ENCODE peak calls at places on chromosomes 16 and 17, in five cellular contexts. X is H1, B is mesenchymal stem cell, O is IMR-90, Z is trophoblast cell. G is an unnamed sample.

GRCh38 chr16:53912155-53912554 is 208.2 kb downstream of the FTO start:
- DNase-seq in X (no peak), B (peak), O (no peak), Z (peak), G (no peak)

GRCh38 chr17:10155334-10156081 is 42.9 kb downstream of the GAS7 start:
- DNase-seq in X (no peak), B (no peak), O (peak), Z (no peak), G (no peak)

GRCh38 chr17:51118330-51119195 is 2.1 kb downstream of the SPAG9 start:
- DNase-seq in X (no peak), B (no peak), O (no peak), Z (no peak), G (no peak)

GRCh38 chr17:73633736-73634135 is 10.5 kb downstream of the SDK2 start:
- DNase-seq in X (no peak), B (no peak), O (no peak), Z (no peak), G (no peak)

GRCh38 chr16:11052080-11052808 is 107.9 kb downstream of the CLEC16A start:
- DNase-seq in X (no peak), B (no peak), O (no peak), Z (peak), G (no peak)

GRCh38 chr17:78940708-78941107 is 15.5 kb upstream of the TIMP2 start:
- DNase-seq in X (no peak), B (peak), O (peak), Z (peak), G (no peak)

GRCh38 chr16:71591917-71592316 is 15.0 kb upstream of the TAT start:
- DNase-seq in X (no peak), B (no peak), O (no peak), Z (no peak), G (no peak)

GRCh38 chr17:18257747-18258355 is 687 bp downstream of the FLII start:
- DNase-seq in X (no peak), B (peak), O (peak), Z (peak), G (no peak)

GRCh38 chr16:19127674-19128131 is 13.9 kb downstream of the ITPRIPL2 start:
- DNase-seq in X (no peak), B (no peak), O (no peak), Z (no peak), G (no peak)

GRCh38 chr16:15843635-15844279 is 13.1 kb downstream of the MYH11 start:
- DNase-seq in X (no peak), B (no peak), O (peak), Z (no peak), G (no peak)

GRCh38 chr17:80035937-80036714 is at the start of gene CCDC40:
- DNase-seq in X (no peak), B (peak), O (peak), Z (peak), G (peak)

GRCh38 chr17:47735536-47736011 is 2.5 kb downstream of the TBX21 start:
- DNase-seq in X (no peak), B (no peak), O (no peak), Z (no peak), G (no peak)

GRCh38 chr16:67951485-67951884 is 7.6 kb upstream of the LCAT start:
- DNase-seq in X (no peak), B (no peak), O (no peak), Z (no peak), G (no peak)

GRCh38 chr17:10992097-10992496 is 154.2 kb upstream of the PIRT start:
- DNase-seq in X (no peak), B (no peak), O (no peak), Z (no peak), G (no peak)

GRCh38 chr16:50314665-50315064 is 48.3 kb downstream of the ADCY7 start:
- DNase-seq in X (no peak), B (no peak), O (no peak), Z (no peak), G (no peak)

GRCh38 chr16:48053346-48053745 is 102.4 kb downstream of the ABCC12 start:
- DNase-seq in X (no peak), B (peak), O (peak), Z (peak), G (peak)

GRCh38 chr16:1812732-1813163 is 13.9 kb downstream of the HAGH start:
- DNase-seq in X (no peak), B (peak), O (peak), Z (peak), G (no peak)

GRCh38 chr17:29212681-29213121 is 32.5 kb upstream of the MYO18A start:
- DNase-seq in X (no peak), B (no peak), O (peak), Z (peak), G (no peak)

GRCh38 chr17:73139296-73139695 is 25.5 kb upstream of the SSTR2 start:
- DNase-seq in X (no peak), B (no peak), O (no peak), Z (no peak), G (no peak)

GRCh38 chr17:77100009-77100408 is 40.8 kb upstream of the SEC14L1 start:
- DNase-seq in X (no peak), B (no peak), O (no peak), Z (peak), G (no peak)

GRCh38 chr17:10857976-10858375 is 20.1 kb upstream of the PIRT start:
- DNase-seq in X (no peak), B (no peak), O (no peak), Z (no peak), G (no peak)

GRCh38 chr16:73143681-73144370 is 95.9 kb upstream of the ZFHX3 start:
- DNase-seq in X (no peak), B (no peak), O (no peak), Z (no peak), G (no peak)

GRCh38 chr16:10754941-10755340 is 11.3 kb downstream of the NUBP1 start:
- DNase-seq in X (no peak), B (peak), O (peak), Z (peak), G (no peak)

GRCh38 chr17:38815576-38816193 is 9.4 kb downstream of the CWC25 start:
- DNase-seq in X (no peak), B (peak), O (peak), Z (peak), G (no peak)

GRCh38 chr16:88907768-88908167 is 41.3 kb upstream of the PABPN1L start:
- DNase-seq in X (no peak), B (peak), O (peak), Z (peak), G (no peak)

GRCh38 chr16:30750876-30751465 is 2.7 kb downstream of the PHKG2 start:
- DNase-seq in X (no peak), B (no peak), O (no peak), Z (no peak), G (no peak)

GRCh38 chr16:57634171-57634570 is 5.7 kb downstream of the ADGRG1 start:
- DNase-seq in X (no peak), B (peak), O (peak), Z (no peak), G (no peak)

GRCh38 chr17:33451221-33451620 is 158.1 kb upstream of the ASIC2 start:
- DNase-seq in X (no peak), B (peak), O (no peak), Z (peak), G (no peak)

GRCh38 chr16:8957061-8957392 is 6.7 kb downstream of the USP7 start:
- DNase-seq in X (no peak), B (no peak), O (no peak), Z (no peak), G (no peak)

GRCh38 chr17:510223-510917 is 157.8 kb upstream of the RPH3AL start:
- DNase-seq in X (no peak), B (no peak), O (peak), Z (no peak), G (no peak)

GRCh38 chr17:37405955-37406634 is 541 bp downstream of the ACACA start:
- DNase-seq in X (no peak), B (no peak), O (no peak), Z (peak), G (no peak)

GRCh38 chr17:80833952-80834895 is 157.4 kb upstream of the CHMP6 start:
- DNase-seq in X (no peak), B (no peak), O (peak), Z (no peak), G (no peak)

GRCh38 chr16:55437627-55438026 is 41.4 kb upstream of the MMP2 start:
- DNase-seq in X (no peak), B (no peak), O (peak), Z (peak), G (no peak)

GRCh38 chr16:13331918-13332317 is 430.5 kb downstream of the SHISA9 start:
- DNase-seq in X (no peak), B (no peak), O (no peak), Z (no peak), G (no peak)
- H2BK5ac ChIP-seq in X (peak), B (no peak), O (no peak), Z (no peak), G (no peak)

GRCh38 chr16:28491080-28491969 is 549 bp downstream of the CLN3 start:
- DNase-seq in X (no peak), B (peak), O (no peak), Z (peak), G (peak)
- H3K4me3 ChIP-seq in X (peak), B (peak), O (peak), Z (peak), G (peak)

GRCh38 chr16:69132424-69133252 is at the start of the genes CHTF8 and UTP4:
- DNase-seq in X (no peak), B (peak), O (peak), Z (peak), G (peak)

GRCh38 chr16:69133555-69133954 is 1.1 kb downstream of the UTP4 start:
- DNase-seq in X (no peak), B (no peak), O (no peak), Z (no peak), G (no peak)

GRCh38 chr16:69131749-69132423 is 502 bp downstream of the CHTF8 start:
- DNase-seq in X (no peak), B (peak), O (peak), Z (peak), G (peak)

GRCh38 chr16:69130461-69130860 is 1.9 kb downstream of the CHTF8 start:
- DNase-seq in X (no peak), B (no peak), O (no peak), Z (no peak), G (no peak)

GRCh38 chr16:69131167-69131748 is 1.1 kb downstream of the CHTF8 start:
- DNase-seq in X (no peak), B (peak), O (peak), Z (no peak), G (peak)
- H2BK5ac ChIP-seq in X (peak), B (peak), O (peak), Z (peak), G (peak)

DNA sequence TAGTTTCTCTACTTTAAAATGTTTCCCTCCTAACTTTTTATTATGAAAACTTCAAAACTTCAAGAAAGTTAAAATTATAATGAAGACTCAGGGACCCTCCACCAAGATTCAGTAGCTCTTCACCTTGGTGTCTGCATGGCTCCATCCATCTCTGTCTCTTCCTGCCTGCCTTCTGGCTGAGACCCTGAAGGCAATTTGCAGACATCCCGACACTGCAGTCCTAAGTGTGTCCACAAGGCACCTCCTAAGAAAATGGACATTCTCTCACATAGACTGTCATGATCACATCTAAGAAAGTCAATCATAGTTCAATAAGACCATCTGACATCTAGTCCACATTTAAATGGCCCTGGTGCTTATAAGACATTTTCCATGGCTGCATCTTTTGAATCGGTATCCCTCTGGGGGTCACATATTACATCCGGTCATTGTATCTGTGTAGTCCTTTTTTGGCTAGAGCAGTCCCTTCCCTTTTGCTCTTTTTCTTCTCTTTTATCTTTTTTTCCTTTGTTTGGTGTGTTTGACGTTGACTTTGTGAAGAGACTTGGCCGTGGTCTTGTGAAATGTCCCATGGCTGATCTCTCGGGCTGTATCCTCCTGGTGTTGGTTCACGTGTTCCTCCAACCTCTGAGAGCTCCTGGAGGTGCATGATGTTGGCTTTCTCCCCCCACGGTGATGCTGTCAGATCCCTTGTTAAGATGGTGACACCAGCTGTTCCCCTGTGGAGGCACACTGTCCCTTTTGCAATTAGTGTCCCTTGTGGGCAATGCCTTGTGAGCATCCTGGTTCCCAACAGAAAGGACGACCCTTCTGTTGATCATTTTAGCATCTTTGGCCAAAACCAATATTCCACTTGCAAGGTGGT is 5.0 kb upstream of the TNFRSF13B start:
- DNase-seq in X (no peak), B (no peak), O (no peak), Z (no peak), G (no peak)
- H3K4me3 ChIP-seq in X (no peak), B (no peak), O (no peak), Z (no peak), G (no peak)

GRCh38 chr17:3335876-3336275 is 37.7 kb upstream of the OR3A1 start:
- DNase-seq in X (no peak), B (no peak), O (no peak), Z (no peak), G (no peak)
- H2BK5ac ChIP-seq in X (no peak), B (no peak), O (no peak), Z (no peak), G (no peak)

DNA sequence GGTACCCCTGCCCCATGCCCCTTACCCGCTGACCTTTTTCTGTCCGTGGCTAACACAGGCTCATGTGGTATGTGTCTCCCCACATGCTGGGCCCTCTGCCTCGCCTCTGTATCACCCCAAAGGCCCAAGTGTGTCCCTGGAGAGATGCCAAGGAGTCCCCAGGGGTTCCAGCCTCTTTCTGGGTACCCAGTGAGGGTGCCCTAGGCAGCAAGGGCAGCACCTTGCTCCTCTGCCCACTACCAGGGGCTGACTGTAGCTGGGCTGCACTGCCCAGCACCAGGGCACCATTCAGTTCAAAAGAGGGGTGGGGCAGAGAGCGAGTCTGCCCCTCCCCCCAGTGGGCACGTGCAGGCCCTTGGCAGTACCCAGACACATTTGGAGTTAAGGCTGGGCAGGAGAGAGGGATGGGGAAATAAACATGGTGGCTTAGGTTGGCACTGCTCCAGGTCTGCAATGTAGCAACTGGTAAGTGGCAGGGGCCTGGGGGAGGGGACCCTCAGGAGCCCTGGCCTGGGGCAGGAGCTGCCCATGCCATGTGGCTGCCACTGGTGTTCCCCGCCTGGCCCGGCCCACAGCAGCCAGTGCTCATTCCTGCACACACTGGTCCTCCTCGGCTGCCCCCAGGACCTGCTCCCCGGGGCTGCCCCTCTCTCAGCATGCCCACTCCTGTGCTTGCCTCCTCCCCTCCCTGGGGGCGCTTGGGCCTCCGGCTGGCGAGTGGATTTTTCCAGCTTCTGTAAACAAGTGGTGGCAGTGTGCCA is 9.1 kb downstream of the THRA start:
- DNase-seq in X (no peak), B (peak), O (no peak), Z (no peak), G (no peak)
- H3K4me3 ChIP-seq in X (no peak), B (peak), O (no peak), Z (no peak), G (no peak)

GRCh38 chr16:66880288-66881013 is at the start of gene PDP2:
- DNase-seq in X (peak), B (peak), O (peak), Z (peak), G (peak)
- H2BK5ac ChIP-seq in X (peak), B (no peak), O (peak), Z (peak), G (peak)